ENCODE peak calls at places on chromosomes 11 and 22, in ten cellular contexts. B is germinal center; N is natural killer cell treated with Interleukin-12 subunit alpha and Interleukin-12 subunit beta and Interleukin-15 and Interleukin-18, amount 100 ng/mL, for 72 hours; D is NCI-H1105; L is activated gamma-delta T cell treated with anti-CD3 and anti-CD28 coated beads, Interleukin-2, amount 50 U/mL, for 16 hours; V is RWPE1; U is LoVo; O is Caki2; J is brain pericyte; Y is epithelial cell of esophagus. Z is an unnamed sample.

GRCh38 chr22:46024136-46024840 is 47.3 kb upstream of the WNT7B start:
- DNase-seq in O (no peak), D (no peak), L (no peak), V (no peak), J (no peak), N (peak), U (no peak), Y (no peak), B (no peak), Z (no peak)

GRCh38 chr11:62387381-62387780 is 31.5 kb upstream of the SCGB1A1 start:
- DNase-seq in O (no peak), Y (no peak), V (no peak), J (no peak), U (no peak), D (no peak), N (no peak), L (no peak), B (no peak), Z (no peak)

GRCh38 chr11:103051158-103051801 is 40.7 kb downstream of the DCUN1D5 start:
- DNase-seq in U (no peak), J (no peak), L (no peak), V (no peak), O (peak), N (no peak), Y (no peak), B (no peak), D (no peak), Z (no peak)

GRCh38 chr22:46823248-46823647 is 60.8 kb downstream of the TBC1D22A start:
- DNase-seq in V (no peak), D (no peak), N (no peak), O (no peak), J (no peak), B (no peak), Y (no peak), L (no peak), U (no peak), Z (no peak)

GRCh38 chr11:47267858-47268257 is 2.1 kb upstream of the MADD start:
- DNase-seq in N (no peak), L (no peak), D (no peak), Y (no peak), O (no peak), B (no peak), U (no peak), V (no peak), J (no peak), Z (no peak)

GRCh38 chr11:12187399-12187798 is 77.0 kb downstream of the MICAL2 start:
- DNase-seq in D (no peak), B (no peak), N (no peak), J (no peak), Y (peak), L (no peak), V (no peak), O (no peak), U (no peak), Z (no peak)

GRCh38 chr11:37040921-37041320 is 442.9 kb upstream of the RAG2 start:
- DNase-seq in N (no peak), J (no peak), D (no peak), L (no peak), U (no peak), Y (no peak), B (no peak), O (no peak), V (no peak), Z (no peak)

GRCh38 chr11:116993599-116993998 is 104.6 kb downstream of the SIK3 start:
- DNase-seq in U (no peak), B (no peak), L (no peak), J (no peak), N (no peak), V (no peak), O (no peak), D (no peak), Y (no peak), Z (no peak)

GRCh38 chr11:126898802-126899201 is 101.8 kb downstream of the KIRREL3 start:
- DNase-seq in B (no peak), J (no peak), L (no peak), N (no peak), O (no peak), Y (no peak), D (no peak), U (no peak), V (no peak), Z (no peak)

GRCh38 chr11:26753738-26754504 is 32.1 kb upstream of the SLC5A12 start:
- DNase-seq in B (no peak), N (no peak), J (no peak), L (no peak), V (peak), U (peak), D (peak), O (peak), Y (peak), Z (no peak)

GRCh38 chr11:69485337-69486041 is 4.0 kb downstream of the LINC01488 start:
- DNase-seq in Y (no peak), O (no peak), N (no peak), V (no peak), D (no peak), B (no peak), J (no peak), U (no peak), L (no peak), Z (no peak)

GRCh38 chr11:57515332-57516060 is at the start of gene SLC43A1:
- DNase-seq in U (peak), L (no peak), D (peak), Y (peak), N (no peak), O (peak), V (peak), J (no peak), B (peak), Z (peak)

GRCh38 chr11:373716-374551 is 4.6 kb downstream of the B4GALNT4 start:
- DNase-seq in L (no peak), U (no peak), Y (no peak), N (no peak), B (no peak), V (no peak), O (no peak), J (no peak), D (no peak), Z (no peak)

GRCh38 chr11:88623536-88623935 is 286.0 kb upstream of the CTSC start:
- DNase-seq in O (no peak), J (no peak), L (no peak), D (no peak), N (no peak), U (no peak), B (no peak), Y (no peak), V (no peak), Z (no peak)

GRCh38 chr22:24125942-24126341 is 55.3 kb upstream of the SUSD2 start:
- DNase-seq in L (no peak), Y (no peak), J (no peak), V (no peak), B (no peak), D (no peak), U (no peak), N (no peak), O (no peak), Z (no peak)

GRCh38 chr11:117860139-117860538 is 16.3 kb downstream of the FXYD6 start:
- DNase-seq in J (no peak), N (no peak), O (no peak), D (no peak), Y (no peak), V (no peak), B (no peak), L (no peak), U (no peak), Z (no peak)

GRCh38 chr11:50278756-50279155 is 246.1 kb downstream of the OR4C45 start:
- DNase-seq in U (no peak), B (no peak), Y (no peak), N (no peak), O (no peak), V (no peak), L (no peak), J (no peak), D (no peak), Z (no peak)

GRCh38 chr11:114953039-114953438 is 274.7 kb downstream of the NXPE2 start:
- DNase-seq in B (no peak), D (no peak), N (no peak), Y (no peak), V (no peak), U (no peak), O (no peak), L (no peak), J (no peak), Z (no peak)

GRCh38 chr11:32960553-32961164 is 55.0 kb upstream of the DEPDC7 start:
- DNase-seq in O (peak), J (no peak), N (no peak), Y (peak), L (no peak), D (peak), B (peak), V (peak), U (peak), Z (peak)

GRCh38 chr11:5123802-5124521 is 14.2 kb downstream of the OR52A5 start:
- DNase-seq in U (peak), O (peak), Y (peak), L (peak), N (no peak), J (peak), V (peak), B (peak), D (peak), Z (peak)

GRCh38 chr11:133712235-133712634 is 133.1 kb downstream of the SPATA19 start:
- DNase-seq in J (no peak), L (no peak), D (no peak), O (no peak), V (no peak), U (no peak), Y (no peak), N (no peak), B (no peak), Z (no peak)

GRCh38 chr11:70233511-70233919 is 30.4 kb downstream of the FADD start:
- DNase-seq in J (no peak), Y (peak), V (peak), D (no peak), L (no peak), U (peak), O (peak), B (no peak), N (no peak), Z (peak)

GRCh38 chr11:94769897-94770296 is 1.7 kb downstream of the AMOTL1 start:
- DNase-seq in U (no peak), Y (no peak), B (no peak), V (no peak), J (no peak), D (no peak), L (no peak), N (no peak), O (no peak), Z (no peak)

GRCh38 chr11:47056261-47056915 is 119.8 kb downstream of the CSTPP1 start:
- DNase-seq in D (no peak), J (peak), L (no peak), V (no peak), N (no peak), O (no peak), Y (peak), B (no peak), U (no peak), Z (no peak)

GRCh38 chr11:96230686-96231085 is 112.3 kb downstream of the MAML2 start:
- DNase-seq in Y (no peak), N (no peak), V (no peak), J (no peak), D (no peak), L (no peak), O (no peak), B (no peak), U (no peak), Z (no peak)

GRCh38 chr22:20654343-20655208 is 119.3 kb upstream of the SERPIND1 start:
- DNase-seq in D (no peak), B (no peak), Y (no peak), J (no peak), L (no peak), N (no peak), O (no peak), V (no peak), U (no peak), Z (peak)

GRCh38 chr22:44931077-44931540 is 78.7 kb downstream of the PHF21B start:
- DNase-seq in L (no peak), D (no peak), U (no peak), Y (no peak), J (no peak), B (no peak), N (no peak), V (no peak), O (no peak), Z (no peak)

GRCh38 chr11:62068730-62069129 is 55.1 kb upstream of the INCENP start:
- DNase-seq in J (no peak), D (no peak), L (no peak), V (no peak), B (no peak), N (no peak), O (no peak), Y (no peak), U (no peak), Z (no peak)

GRCh38 chr22:31184015-31184414 is 24.0 kb downstream of the RNF185 start:
- DNase-seq in J (no peak), L (no peak), Y (no peak), V (no peak), U (no peak), O (no peak), B (no peak), D (no peak), N (no peak), Z (no peak)

GRCh38 chr11:46293616-46294015 is 16.2 kb downstream of the CREB3L1 start:
- DNase-seq in Y (peak), U (no peak), B (no peak), J (no peak), V (no peak), O (no peak), L (no peak), D (no peak), N (no peak), Z (no peak)

GRCh38 chr11:107182983-107183382 is 164.7 kb upstream of the GUCY1A2 start:
- DNase-seq in Y (peak), O (peak), B (no peak), V (no peak), N (no peak), U (no peak), D (no peak), L (no peak), J (no peak), Z (no peak)

GRCh38 chr11:12777208-12777874 is 103.1 kb downstream of the TEAD1 start:
- DNase-seq in B (no peak), L (no peak), Y (no peak), J (peak), D (peak), V (no peak), N (no peak), O (no peak), U (no peak), Z (no peak)

GRCh38 chr22:43346521-43346929 is 3.4 kb upstream of the SCUBE1 start:
- DNase-seq in J (no peak), U (peak), L (peak), V (peak), D (peak), Y (peak), B (peak), O (peak), N (peak), Z (peak)

GRCh38 chr11:129013737-129014475 is 71.2 kb upstream of the TP53AIP1 start:
- DNase-seq in U (peak), B (no peak), V (no peak), L (no peak), J (no peak), Y (peak), O (no peak), N (no peak), D (no peak), Z (no peak)

GRCh38 chr11:12280199-12280837 is 97.1 kb upstream of the PARVA start:
- DNase-seq in O (no peak), U (no peak), Y (no peak), D (no peak), V (no peak), L (no peak), B (no peak), N (no peak), J (no peak), Z (no peak)